ENCODE peak calls at places on chromosome 13, in four cellular contexts. L, M, H and U are unnamed samples.
A peak's percentile ranks its signal among the peaks of the same experiment; 100 is the strongest.

GRCh38 chr13:30091691-30092090 is 215.7 kb downstream of the KATNAL1 start:
- DNase-seq in L (no peak), M (no peak), H (no peak), U (no peak)

GRCh38 chr13:28173793-28174192 is 35.4 kb downstream of the PAN3 start:
- DNase-seq in L (no peak), H (no peak), M (no peak), U (no peak)

GRCh38 chr13:23868521-23868920 is 20.7 kb downstream of the MIPEP start:
- DNase-seq in L (no peak), M (no peak), H (no peak), U (no peak)

GRCh38 chr13:95573226-95573625 is 20.7 kb downstream of the CLDN10 start:
- DNase-seq in H (no peak), M (no peak), L (no peak), U (no peak)

GRCh38 chr13:38905861-38906260 is 84.8 kb downstream of the STOML3 start:
- DNase-seq in L (peak; percentile 17), M (no peak), H (no peak), U (no peak)

GRCh38 chr13:105918842-105919741 is 616.4 kb downstream of the EFNB2 start:
- DNase-seq in H (no peak), M (no peak), L (no peak), U (no peak)

GRCh38 chr13:114107686-114108081 is 24.7 kb downstream of the RASA3 start:
- DNase-seq in H (no peak), L (no peak), M (no peak), U (no peak)

GRCh38 chr13:21511841-21512240 is 52.7 kb upstream of the ZDHHC20 start:
- DNase-seq in L (no peak), H (no peak), M (no peak), U (no peak)

GRCh38 chr13:44237276-44237767 is 136.3 kb upstream of the SERP2 start:
- DNase-seq in M (no peak), L (no peak), H (peak; percentile 43), U (peak; percentile 53)

GRCh38 chr13:99067160-99067985 is 89.5 kb upstream of the DOCK9 start:
- DNase-seq in H (no peak), M (no peak), L (no peak), U (no peak)

GRCh38 chr13:102191951-102192461 is 209.8 kb downstream of the FGF14 start:
- DNase-seq in L (no peak), H (no peak), M (peak; percentile 46), U (no peak)

GRCh38 chr13:75656590-75656989 is 20.5 kb downstream of the LMO7 start:
- DNase-seq in M (no peak), L (no peak), H (no peak), U (no peak)

GRCh38 chr13:98372886-98373285 is 195.8 kb upstream of the RNF113B start:
- DNase-seq in L (no peak), H (no peak), M (no peak), U (no peak)

GRCh38 chr13:30818323-30818960 is 83.1 kb downstream of the ALOX5AP start:
- DNase-seq in H (no peak), M (no peak), L (no peak), U (no peak)

GRCh38 chr13:48829536-48829935 is 146.2 kb upstream of the FNDC3A start:
- DNase-seq in H (no peak), M (no peak), L (no peak), U (no peak)

GRCh38 chr13:107117327-107118012 is 549.5 kb upstream of the ARGLU1 start:
- DNase-seq in L (no peak), M (no peak), H (no peak), U (no peak)

GRCh38 chr13:18212873-18213272 is 968.8 kb downstream of the TUBA3C start:
- DNase-seq in L (no peak), H (no peak), M (peak; percentile 75), U (no peak)

GRCh38 chr13:72782717-72783116 is 784 bp downstream of the PIBF1 start:
- DNase-seq in L (no peak), M (no peak), H (no peak), U (peak; percentile 6)

GRCh38 chr13:31282741-31283455 is 83.1 kb downstream of the B3GLCT start:
- DNase-seq in H (no peak), L (no peak), M (no peak), U (no peak)

GRCh38 chr13:48901786-48902185 is 73.9 kb upstream of the FNDC3A start:
- DNase-seq in L (no peak), M (no peak), H (no peak), U (no peak)

GRCh38 chr13:43786766-43787517 is at the start of gene ENOX1:
- DNase-seq in M (peak; percentile 44), L (peak; percentile 32), H (peak; percentile 70), U (peak; percentile 74)

GRCh38 chr13:44281252-44282000 is 92.2 kb upstream of the SERP2 start:
- DNase-seq in H (no peak), M (peak; percentile 65), L (no peak), U (no peak)

GRCh38 chr13:112627161-112627560 is 39.2 kb upstream of the TUBGCP3 start:
- DNase-seq in H (no peak), L (no peak), M (peak; percentile 41), U (no peak)

GRCh38 chr13:33690321-33690720 is 127.6 kb upstream of the RFC3 start:
- DNase-seq in M (no peak), H (no peak), L (no peak), U (no peak)

GRCh38 chr13:66237411-66238062 is 992.6 kb downstream of the PCDH9 start:
- DNase-seq in H (no peak), L (peak; percentile 24), M (no peak), U (no peak)

GRCh38 chr13:99057310-99057975 is 79.6 kb upstream of the DOCK9 start:
- DNase-seq in M (no peak), L (no peak), H (no peak), U (no peak)

GRCh38 chr13:37868691-37869505 is 674 bp downstream of the TRPC4 start:
- DNase-seq in L (no peak), H (no peak), M (no peak), U (no peak)

GRCh38 chr13:97852181-97852874 is 101.1 kb upstream of the IPO5 start:
- DNase-seq in H (no peak), L (no peak), M (no peak), U (no peak)

GRCh38 chr13:63024458-63024857 is 1608.8 kb upstream of the PCDH20 start:
- DNase-seq in H (no peak), L (no peak), M (no peak), U (no peak)

GRCh38 chr13:34941436-34941834 is 635 bp upstream of the NBEA start:
- DNase-seq in H (no peak), L (no peak), M (no peak), U (no peak)

GRCh38 chr13:72255908-72256307 is 388.9 kb upstream of the DACH1 start:
- DNase-seq in H (no peak), L (no peak), M (no peak), U (no peak)

GRCh38 chr13:97911311-97912138 is 42.0 kb upstream of the IPO5 start:
- DNase-seq in L (no peak), H (no peak), M (no peak), U (peak; percentile 14)

GRCh38 chr13:20891034-20891433 is 11.5 kb downstream of the XPO4 start:
- DNase-seq in L (no peak), H (no peak), M (no peak), U (no peak)

DNA sequence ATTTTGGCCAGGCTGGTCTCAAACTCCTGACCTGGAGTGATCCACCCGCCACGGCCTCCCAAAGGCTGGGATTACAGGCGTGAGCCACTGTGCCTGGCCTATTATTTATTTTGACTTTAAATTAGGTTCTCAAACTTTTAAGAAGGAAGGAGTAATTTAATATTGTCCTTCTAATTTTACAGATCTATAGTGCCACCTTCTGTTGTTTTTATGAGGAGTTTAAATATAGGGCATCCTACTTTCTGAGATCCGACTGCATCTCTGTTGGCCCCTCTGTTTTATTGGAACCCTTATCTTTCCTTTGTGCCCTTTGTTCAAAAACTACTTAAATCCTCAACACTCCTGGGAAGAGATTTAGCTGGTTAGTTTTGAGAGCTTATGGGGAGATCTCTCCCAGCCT is 25.4 kb upstream of the ZMYM5 start:
- DNase-seq in M (no peak), L (no peak), H (no peak), U (no peak)
- TF ChIP-seq CTCF in M (peak; percentile 21), L (peak; percentile 34), H (no peak), U (no peak)

DNA sequence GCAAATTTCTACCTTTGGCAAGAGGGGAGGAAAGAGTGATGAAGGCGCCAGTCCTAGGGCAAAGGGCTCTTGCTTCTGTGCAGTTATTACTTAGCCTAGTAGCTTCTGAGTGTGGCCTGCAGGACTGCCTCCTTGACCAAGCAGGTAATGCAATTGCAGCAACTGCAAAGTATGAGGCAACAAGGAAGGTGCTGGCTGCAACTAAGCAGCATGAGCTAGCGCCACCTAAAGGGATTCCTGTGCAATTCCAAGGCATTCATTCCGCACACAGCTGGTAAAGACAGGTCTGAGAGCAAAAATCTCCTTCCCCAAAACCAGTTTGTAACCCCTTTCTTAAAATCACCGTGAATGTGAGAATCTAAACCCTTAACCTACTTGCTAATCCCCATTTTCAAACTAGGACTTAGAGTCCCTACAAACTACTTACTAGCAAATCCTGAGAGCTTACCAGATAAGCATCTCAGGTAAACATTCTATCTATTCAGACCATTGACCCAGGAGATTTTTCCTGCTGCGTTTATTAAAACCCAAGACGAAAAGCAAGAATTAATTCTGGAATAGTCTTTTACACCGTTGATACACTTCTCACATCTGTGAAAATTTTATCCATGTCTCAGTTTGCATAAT is 62.9 kb downstream of the DCT start:
- DNase-seq in H (no peak), M (peak; percentile 60), L (no peak), U (no peak)
- TF ChIP-seq CTCF in H (peak; percentile 49), M (peak; percentile 59), L (peak; percentile 73), U (peak; percentile 34)

GRCh38 chr13:110445722-110446569 is 115.6 kb downstream of the RAB20 start:
- DNase-seq in H (no peak), L (no peak), M (no peak), U (no peak)

GRCh38 chr13:110443633-110444225 is 117.8 kb downstream of the RAB20 start:
- DNase-seq in L (no peak), M (no peak), H (peak; percentile 30), U (no peak)

GRCh38 chr13:110445183-110445582 is 116.3 kb downstream of the RAB20 start:
- DNase-seq in M (no peak), L (no peak), H (no peak), U (no peak)

GRCh38 chr13:110442946-110443632 is 118.4 kb downstream of the RAB20 start:
- DNase-seq in M (no peak), H (no peak), L (no peak), U (no peak)

DNA sequence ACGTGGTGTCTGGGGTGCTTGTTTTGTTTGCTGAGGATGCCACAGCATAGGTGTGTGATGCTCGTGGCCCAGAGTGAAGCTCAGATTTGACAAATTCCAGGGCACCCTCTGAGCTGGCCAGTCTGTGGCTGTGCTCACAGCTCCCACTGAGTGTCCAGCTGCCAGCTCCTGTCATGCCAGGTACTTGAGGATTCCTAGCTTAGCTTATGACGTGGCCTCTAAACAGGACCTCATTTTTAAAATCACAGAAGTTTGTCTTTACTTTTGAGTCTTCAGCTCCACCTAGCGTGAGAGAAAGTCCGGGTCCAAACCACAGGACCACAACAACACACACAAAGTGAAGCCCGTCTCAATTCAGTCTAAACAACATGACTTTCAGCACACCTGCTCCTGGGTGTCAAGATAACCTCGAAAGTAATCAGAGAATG is 117.3 kb downstream of the RAB20 start:
- DNase-seq in M (no peak), L (no peak), H (peak; percentile 55), U (peak; percentile 71)
- TF ChIP-seq CTCF in M (peak; percentile 8), L (no peak), H (peak; percentile 46), U (peak; percentile 58)

DNA sequence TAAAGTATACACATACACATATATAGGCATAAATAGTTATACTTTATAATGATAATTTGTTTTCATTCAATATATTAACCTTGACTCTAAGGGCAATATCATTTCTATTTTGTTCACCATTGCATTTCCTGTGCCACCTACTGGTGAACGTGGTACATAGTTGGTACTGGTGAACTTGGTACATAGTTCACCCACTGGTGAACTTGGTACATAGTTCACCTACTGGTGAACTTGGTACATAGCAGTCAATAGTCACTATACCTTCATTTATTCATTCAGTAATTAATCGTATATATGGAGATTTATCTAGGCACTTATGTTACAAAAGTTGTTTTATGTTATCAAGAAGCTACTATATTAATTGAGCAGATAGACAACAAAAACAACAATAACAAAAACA is 172.6 kb upstream of the ATXN8OS start:
- DNase-seq in M (no peak), H (no peak), L (no peak), U (no peak)
- TF ChIP-seq CTCF in M (peak; percentile 39), H (peak; percentile 34), L (peak; percentile 54), U (peak; percentile 26)